ENCODE peak calls at places on chromosome 7, in eight cellular contexts. R is HTR-8/SVneo; K is RKO; Z is A549; G is GM23248; A is EL; H is activated CD8-positive, alpha-beta T cell treated with anti-CD3 and anti-CD28 coated beads for 36 hours; D is activated CD4-positive, alpha-beta T cell treated with anti-CD3 and anti-CD28 coated beads for 4 hours. U is an unnamed sample.

GRCh38 chr7:91398341-91398740 is 134.1 kb downstream of the FZD1 start:
- DNase-seq in R (no peak), K (no peak), Z (no peak), G (no peak), A (no peak), H (no peak), D (no peak), U (no peak)

GRCh38 chr7:106484562-106484961 is 176.4 kb downstream of the CCDC71L start:
- DNase-seq in R (no peak), K (no peak), Z (no peak), G (peak; percentile 58), A (no peak), H (no peak), D (no peak), U (no peak)

GRCh38 chr7:157621131-157621681 is 284.4 kb downstream of the DNAJB6 start:
- DNase-seq in R (no peak), K (no peak), Z (no peak), G (no peak), A (no peak), H (no peak), D (no peak), U (no peak)

GRCh38 chr7:55044791-55045190 is 26.0 kb downstream of the EGFR start:
- DNase-seq in R (no peak), K (no peak), Z (no peak), G (peak; percentile 62), A (no peak), H (no peak), D (no peak), U (no peak)

GRCh38 chr7:110386914-110387313 is 704.0 kb upstream of the LRRN3 start:
- DNase-seq in R (peak; percentile 0), K (peak; percentile 50), Z (peak; percentile 36), G (peak; percentile 27), A (peak; percentile 87), H (no peak), D (no peak), U (no peak)

GRCh38 chr7:25944777-25945176 is 207.2 kb upstream of the NFE2L3 start:
- DNase-seq in R (no peak), K (no peak), Z (no peak), G (no peak), A (no peak), H (no peak), D (no peak), U (no peak)

GRCh38 chr7:1455241-1455939 is 3.9 kb downstream of the MICALL2 start:
- DNase-seq in R (no peak), K (no peak), Z (no peak), G (no peak), A (no peak), H (no peak), D (no peak), U (no peak)

GRCh38 chr7:79176859-79177477 is 276.5 kb downstream of the MAGI2 start:
- DNase-seq in R (peak; percentile 2), K (peak; percentile 66), Z (peak; percentile 5), G (peak; percentile 75), A (peak; percentile 54), H (no peak), D (no peak), U (peak; percentile 81)

GRCh38 chr7:55063633-55064032 is 44.8 kb downstream of the EGFR start:
- DNase-seq in R (peak; percentile 47), K (peak; percentile 19), Z (no peak), G (peak; percentile 83), A (peak; percentile 88), H (no peak), D (no peak), U (no peak)

GRCh38 chr7:50142421-50143113 is 49.5 kb upstream of the ZPBP start:
- DNase-seq in R (no peak), K (peak; percentile 49), Z (no peak), G (peak; percentile 55), A (peak; percentile 16), H (peak; percentile 56), D (peak; percentile 60), U (peak; percentile 56)

GRCh38 chr7:107998150-107998549 is 4.8 kb downstream of the LAMB1 start:
- DNase-seq in R (no peak), K (peak; percentile 40), Z (no peak), G (peak; percentile 27), A (no peak), H (no peak), D (no peak), U (no peak)

GRCh38 chr7:74069790-74070618 is 13.6 kb upstream of the LIMK1 start:
- DNase-seq in R (no peak), K (no peak), Z (no peak), G (no peak), A (no peak), H (no peak), D (no peak), U (no peak)

U was measured in G401.